ENCODE peak calls at places on chromosomes 6 and 20, in eight cellular contexts. One of them, this sample, is unnamed. For H3K9me3, the result is how much of the 10 kb centered on the place peaks cover.

GRCh38 chr20:23167436-23167835 is 81.3 kb upstream of the CD93 start:
- DNase-seq in sigmoid colon: no peak
- DNase-seq in tibial nerve: no peak
- DNase-seq in stomach: no peak
- DNase-seq in GM12878: no peak
- DNase-seq in A549: no peak
- DNase-seq in ovary: no peak
- DNase-seq in SK-N-SH: no peak
- DNase-seq in this sample: no peak

GRCh38 chr20:31678389-31679356 is 41.0 kb downstream of the COX4I2 start:
- DNase-seq in GM12878: no peak
- DNase-seq in sigmoid colon: no peak
- DNase-seq in ovary: no peak
- DNase-seq in SK-N-SH: no peak
- DNase-seq in A549: no peak
- DNase-seq in tibial nerve: no peak
- DNase-seq in stomach: peak
- DNase-seq in this sample: no peak

GRCh38 chr6:52416629-52417151 is 3.5 kb upstream of the EFHC1 start:
- DNase-seq in tibial nerve: peak
- DNase-seq in SK-N-SH: peak
- DNase-seq in sigmoid colon: no peak
- DNase-seq in A549: peak
- DNase-seq in GM12878: peak
- DNase-seq in stomach: no peak
- DNase-seq in ovary: no peak
- DNase-seq in this sample: no peak

GRCh38 chr20:37245671-37246237 is 15.9 kb downstream of the GHRH start:
- DNase-seq in sigmoid colon: no peak
- DNase-seq in ovary: no peak
- DNase-seq in stomach: no peak
- DNase-seq in A549: no peak
- DNase-seq in tibial nerve: no peak
- DNase-seq in SK-N-SH: no peak
- DNase-seq in GM12878: no peak
- DNase-seq in this sample: no peak

GRCh38 chr6:100035873-100036653 is 42.0 kb upstream of the MCHR2 start:
- DNase-seq in ovary: no peak
- DNase-seq in tibial nerve: no peak
- DNase-seq in sigmoid colon: no peak
- DNase-seq in GM12878: no peak
- DNase-seq in stomach: no peak
- DNase-seq in SK-N-SH: no peak
- DNase-seq in A549: no peak
- DNase-seq in this sample: no peak

GRCh38 chr20:13865825-13866351 is 81.1 kb downstream of the NDUFAF5 start:
- DNase-seq in A549: no peak
- DNase-seq in sigmoid colon: no peak
- DNase-seq in GM12878: no peak
- DNase-seq in tibial nerve: no peak
- DNase-seq in ovary: no peak
- DNase-seq in stomach: no peak
- DNase-seq in SK-N-SH: no peak
- DNase-seq in this sample: peak

GRCh38 chr6:103002282-103002681 is 1608.8 kb downstream of the GRIK2 start:
- DNase-seq in GM12878: no peak
- DNase-seq in SK-N-SH: no peak
- DNase-seq in ovary: no peak
- DNase-seq in stomach: no peak
- DNase-seq in sigmoid colon: no peak
- DNase-seq in A549: no peak
- DNase-seq in tibial nerve: no peak
- DNase-seq in this sample: no peak

GRCh38 chr6:109165392-109165964 is 70.2 kb downstream of the CEP57L1 start:
- DNase-seq in stomach: no peak
- DNase-seq in SK-N-SH: no peak
- DNase-seq in A549: no peak
- DNase-seq in tibial nerve: no peak
- DNase-seq in sigmoid colon: peak
- DNase-seq in GM12878: no peak
- DNase-seq in ovary: no peak
- DNase-seq in this sample: no peak

GRCh38 chr20:59750209-59750840 is 146.0 kb downstream of the PHACTR3 start:
- DNase-seq in sigmoid colon: no peak
- DNase-seq in ovary: no peak
- DNase-seq in stomach: no peak
- DNase-seq in GM12878: no peak
- DNase-seq in A549: no peak
- DNase-seq in tibial nerve: no peak
- DNase-seq in SK-N-SH: no peak
- DNase-seq in this sample: no peak

GRCh38 chr20:60101201-60101893 is 143.1 kb downstream of the CDH26 start:
- DNase-seq in tibial nerve: no peak
- DNase-seq in ovary: no peak
- DNase-seq in stomach: no peak
- DNase-seq in sigmoid colon: no peak
- DNase-seq in A549: no peak
- DNase-seq in GM12878: no peak
- DNase-seq in SK-N-SH: no peak
- DNase-seq in this sample: no peak

GRCh38 chr6:108778421-108779186 is 69.6 kb upstream of the ARMC2 start:
- DNase-seq in stomach: no peak
- DNase-seq in tibial nerve: no peak
- DNase-seq in sigmoid colon: no peak
- DNase-seq in GM12878: no peak
- DNase-seq in A549: no peak
- DNase-seq in ovary: no peak
- DNase-seq in SK-N-SH: no peak
- DNase-seq in this sample: peak

GRCh38 chr6:162032620-162033019 is 694.9 kb downstream of the PRKN start:
- DNase-seq in A549: no peak
- DNase-seq in stomach: no peak
- DNase-seq in sigmoid colon: no peak
- DNase-seq in ovary: no peak
- DNase-seq in GM12878: no peak
- DNase-seq in SK-N-SH: no peak
- DNase-seq in tibial nerve: no peak
- DNase-seq in this sample: no peak

GRCh38 chr6:34865107-34865506 is 22.7 kb downstream of the TAF11 start:
- DNase-seq in GM12878: no peak
- DNase-seq in stomach: no peak
- DNase-seq in sigmoid colon: no peak
- DNase-seq in tibial nerve: no peak
- DNase-seq in ovary: no peak
- DNase-seq in A549: no peak
- DNase-seq in SK-N-SH: peak
- DNase-seq in this sample: no peak

GRCh38 chr20:31676534-31677030 is 38.9 kb downstream of the COX4I2 start:
- DNase-seq in SK-N-SH: no peak
- DNase-seq in ovary: no peak
- DNase-seq in stomach: no peak
- DNase-seq in sigmoid colon: no peak
- DNase-seq in tibial nerve: no peak
- DNase-seq in GM12878: no peak
- DNase-seq in A549: no peak
- DNase-seq in this sample: no peak

GRCh38 chr20:56406910-56407309 is 5.2 kb upstream of the CASS4 start:
- DNase-seq in stomach: no peak
- DNase-seq in A549: no peak
- DNase-seq in tibial nerve: no peak
- DNase-seq in SK-N-SH: no peak
- DNase-seq in ovary: no peak
- DNase-seq in sigmoid colon: no peak
- DNase-seq in GM12878: no peak
- DNase-seq in this sample: no peak

GRCh38 chr20:42018979-42019378 is 400.8 kb upstream of the CHD6 start:
- DNase-seq in sigmoid colon: no peak
- DNase-seq in GM12878: no peak
- DNase-seq in SK-N-SH: no peak
- DNase-seq in tibial nerve: no peak
- DNase-seq in A549: no peak
- DNase-seq in stomach: no peak
- DNase-seq in ovary: no peak
- DNase-seq in this sample: peak

GRCh38 chr6:26251354-26252081 is 113.5 kb upstream of the BTN3A2 start:
- DNase-seq in A549: no peak
- DNase-seq in stomach: peak
- DNase-seq in GM12878: peak
- DNase-seq in SK-N-SH: peak
- DNase-seq in tibial nerve: peak
- DNase-seq in sigmoid colon: no peak
- DNase-seq in ovary: no peak
- DNase-seq in this sample: no peak

GRCh38 chr20:58553841-58554240 is 38.6 kb upstream of the APCDD1L start:
- DNase-seq in sigmoid colon: peak
- DNase-seq in A549: no peak
- DNase-seq in stomach: no peak
- DNase-seq in tibial nerve: no peak
- DNase-seq in ovary: peak
- DNase-seq in GM12878: no peak
- DNase-seq in SK-N-SH: no peak
- DNase-seq in this sample: no peak

GRCh38 chr6:165884813-165885765 is 222.0 kb upstream of the PDE10A start:
- DNase-seq in GM12878: peak
- DNase-seq in SK-N-SH: peak
- DNase-seq in A549: peak
- DNase-seq in stomach: peak
- DNase-seq in ovary: peak
- DNase-seq in tibial nerve: peak
- DNase-seq in sigmoid colon: peak
- DNase-seq in this sample: peak
- TF ChIP-seq EP300 in GM12878: no peak
- TF ChIP-seq EP300 in SK-N-SH: no peak
- TF ChIP-seq EP300 in A549: no peak
- TF ChIP-seq EP300 in stomach: no peak
- TF ChIP-seq EP300 in ovary: no peak
- TF ChIP-seq EP300 in tibial nerve: no peak
- TF ChIP-seq EP300 in sigmoid colon: no peak
- TF ChIP-seq EP300 in this sample: no peak

GRCh38 chr20:46849751-46850150 is 44.9 kb upstream of the EYA2 start:
- DNase-seq in sigmoid colon: no peak
- DNase-seq in SK-N-SH: no peak
- DNase-seq in tibial nerve: no peak
- DNase-seq in ovary: no peak
- DNase-seq in stomach: no peak
- DNase-seq in A549: no peak
- DNase-seq in GM12878: no peak
- DNase-seq in this sample: peak

GRCh38 chr20:46850416-46850815 is 44.2 kb upstream of the EYA2 start:
- DNase-seq in ovary: no peak
- DNase-seq in GM12878: no peak
- DNase-seq in stomach: no peak
- DNase-seq in A549: no peak
- DNase-seq in SK-N-SH: no peak
- DNase-seq in tibial nerve: no peak
- DNase-seq in sigmoid colon: no peak
- DNase-seq in this sample: peak

GRCh38 chr20:46850896-46851295 is 43.7 kb upstream of the EYA2 start:
- DNase-seq in ovary: no peak
- DNase-seq in tibial nerve: no peak
- DNase-seq in A549: no peak
- DNase-seq in GM12878: no peak
- DNase-seq in SK-N-SH: no peak
- DNase-seq in stomach: no peak
- DNase-seq in sigmoid colon: no peak
- DNase-seq in this sample: peak

GRCh38 chr20:46852313-46852712 is 42.3 kb upstream of the EYA2 start:
- DNase-seq in sigmoid colon: no peak
- DNase-seq in tibial nerve: no peak
- DNase-seq in stomach: no peak
- DNase-seq in SK-N-SH: no peak
- DNase-seq in A549: no peak
- DNase-seq in ovary: no peak
- DNase-seq in GM12878: no peak
- DNase-seq in this sample: peak

DNA sequence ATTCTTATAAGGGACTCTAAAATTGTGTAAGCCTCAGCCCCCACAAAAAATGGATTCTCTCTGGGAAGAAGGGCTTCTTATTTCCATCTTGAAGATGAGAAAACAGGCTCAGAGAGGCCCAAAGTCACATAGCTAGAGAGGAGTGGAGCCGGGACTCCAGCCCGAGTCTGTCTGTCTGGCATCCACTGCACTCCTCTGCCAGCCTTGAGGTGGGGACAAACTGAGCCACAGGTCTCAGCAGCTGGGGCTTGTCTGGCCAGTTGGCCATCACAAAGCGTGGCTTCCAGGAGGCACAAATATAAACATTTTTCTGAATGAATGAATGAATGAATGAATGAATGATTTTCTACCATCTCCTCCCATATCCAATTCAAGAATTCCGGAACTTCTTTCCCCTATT is 42.9 kb upstream of the EYA2 start:
- DNase-seq in sigmoid colon: no peak
- DNase-seq in ovary: no peak
- DNase-seq in tibial nerve: no peak
- DNase-seq in A549: no peak
- DNase-seq in GM12878: no peak
- DNase-seq in SK-N-SH: no peak
- DNase-seq in stomach: no peak
- DNase-seq in this sample: peak
- H3K4me3 ChIP-seq in sigmoid colon: no peak
- H3K4me3 ChIP-seq in ovary: no peak
- H3K4me3 ChIP-seq in tibial nerve: no peak
- H3K4me3 ChIP-seq in A549: no peak
- H3K4me3 ChIP-seq in GM12878: no peak
- H3K4me3 ChIP-seq in SK-N-SH: no peak
- H3K4me3 ChIP-seq in stomach: no peak
- H3K4me3 ChIP-seq in this sample: no peak

DNA sequence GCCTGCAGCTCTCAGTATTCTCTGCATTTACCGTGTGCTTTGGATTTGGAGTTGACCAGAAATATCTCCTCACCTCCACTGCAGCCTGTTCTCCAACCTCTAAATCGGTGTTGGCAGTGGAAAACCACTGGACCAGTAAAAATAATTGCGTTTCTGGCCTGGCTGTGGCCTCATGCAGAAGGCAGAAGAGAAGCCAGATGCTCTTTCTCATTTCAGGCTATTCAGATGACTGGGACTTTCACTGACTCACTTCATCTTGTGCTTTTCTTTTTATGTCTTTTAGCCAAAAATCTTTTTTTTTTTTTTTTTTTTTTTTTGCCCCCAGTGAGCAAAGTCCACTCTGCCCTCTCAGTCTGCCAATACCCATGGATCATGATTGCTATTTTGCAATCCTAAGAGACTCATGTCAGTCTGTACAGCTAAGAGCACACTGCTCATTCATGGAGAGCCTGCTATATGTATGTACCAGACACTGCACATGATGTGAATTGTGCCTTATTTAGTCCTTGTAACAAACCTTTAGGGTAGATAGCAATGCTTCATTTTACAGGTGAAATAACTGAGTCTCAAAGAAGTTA is 962.5 kb downstream of the KIF16B start:
- DNase-seq in A549: no peak
- DNase-seq in stomach: no peak
- DNase-seq in sigmoid colon: no peak
- DNase-seq in ovary: no peak
- DNase-seq in GM12878: no peak
- DNase-seq in SK-N-SH: no peak
- DNase-seq in tibial nerve: no peak
- DNase-seq in this sample: no peak
- H3K9me3 ChIP-seq in A549: under half
- H3K9me3 ChIP-seq in stomach: under half
- H3K9me3 ChIP-seq in sigmoid colon: under half
- H3K9me3 ChIP-seq in ovary: under half
- H3K9me3 ChIP-seq in GM12878: under half
- H3K9me3 ChIP-seq in SK-N-SH: under half
- H3K9me3 ChIP-seq in tibial nerve: under half
- H3K9me3 ChIP-seq in this sample: under half

GRCh38 chr6:158939255-158940170 is 60.5 kb downstream of the RSPH3 start:
- DNase-seq in ovary: no peak
- DNase-seq in stomach: no peak
- DNase-seq in A549: no peak
- DNase-seq in tibial nerve: no peak
- DNase-seq in SK-N-SH: no peak
- DNase-seq in GM12878: peak
- DNase-seq in sigmoid colon: no peak
- DNase-seq in this sample: no peak
- TF ChIP-seq EP300 in ovary: no peak
- TF ChIP-seq EP300 in stomach: no peak
- TF ChIP-seq EP300 in A549: no peak
- TF ChIP-seq EP300 in tibial nerve: no peak
- TF ChIP-seq EP300 in SK-N-SH: no peak
- TF ChIP-seq EP300 in GM12878: no peak
- TF ChIP-seq EP300 in sigmoid colon: no peak
- TF ChIP-seq EP300 in this sample: no peak

This sample was measured in esophagus muscularis mucosa.